ENCODE peak calls at places on chromosomes 5 and 9, in ten cellular contexts. One of them, this sample, is unnamed.

GRCh38 chr5:62385136-62385535 is 18.6 kb downstream of the DIMT1 start:
- DNase-seq in neural progenitor cell: no peak
- DNase-seq in HCT116: no peak
- DNase-seq in GM23248: no peak
- DNase-seq in mesendoderm: no peak
- DNase-seq in MM.1S: no peak
- DNase-seq in fibroblast of lung: no peak
- DNase-seq in endodermal cell: no peak
- DNase-seq in neuronal stem cell: no peak
- DNase-seq in PC-3: peak; percentile 85
- DNase-seq in this sample: no peak

GRCh38 chr9:16627967-16628366 is 242.5 kb downstream of the BNC2 start:
- DNase-seq in neural progenitor cell: no peak
- DNase-seq in HCT116: no peak
- DNase-seq in GM23248: peak; percentile 97
- DNase-seq in mesendoderm: no peak
- DNase-seq in MM.1S: no peak
- DNase-seq in fibroblast of lung: peak; percentile 98
- DNase-seq in endodermal cell: no peak
- DNase-seq in neuronal stem cell: no peak
- DNase-seq in PC-3: no peak
- DNase-seq in this sample: no peak

GRCh38 chr5:169307648-169308047 is 6.7 kb upstream of the SLIT3 start:
- DNase-seq in neural progenitor cell: no peak
- DNase-seq in HCT116: no peak
- DNase-seq in GM23248: peak; percentile 22
- DNase-seq in mesendoderm: no peak
- DNase-seq in MM.1S: no peak
- DNase-seq in fibroblast of lung: no peak
- DNase-seq in endodermal cell: no peak
- DNase-seq in neuronal stem cell: no peak
- DNase-seq in PC-3: no peak
- DNase-seq in this sample: no peak

GRCh38 chr9:9998491-9999287 is 614.1 kb downstream of the PTPRD start:
- DNase-seq in neural progenitor cell: peak; percentile 59
- DNase-seq in HCT116: no peak
- DNase-seq in GM23248: peak; percentile 1
- DNase-seq in mesendoderm: peak; percentile 95
- DNase-seq in MM.1S: peak; percentile 51
- DNase-seq in fibroblast of lung: peak; percentile 1
- DNase-seq in endodermal cell: peak; percentile 67
- DNase-seq in neuronal stem cell: peak; percentile 9
- DNase-seq in PC-3: peak; percentile 4
- DNase-seq in this sample: no peak

GRCh38 chr9:129202613-129203555 is 24.8 kb upstream of the IER5L start:
- DNase-seq in neural progenitor cell: peak; percentile 92
- DNase-seq in HCT116: peak; percentile 54
- DNase-seq in GM23248: peak; percentile 87
- DNase-seq in mesendoderm: peak; percentile 80
- DNase-seq in MM.1S: peak; percentile 79
- DNase-seq in fibroblast of lung: peak; percentile 74
- DNase-seq in endodermal cell: peak; percentile 95
- DNase-seq in neuronal stem cell: peak; percentile 77
- DNase-seq in PC-3: peak; percentile 72
- DNase-seq in this sample: peak; percentile 94

GRCh38 chr9:131178895-131179294 is 53.5 kb downstream of the NUP214 start:
- DNase-seq in neural progenitor cell: no peak
- DNase-seq in HCT116: no peak
- DNase-seq in GM23248: no peak
- DNase-seq in mesendoderm: no peak
- DNase-seq in MM.1S: no peak
- DNase-seq in fibroblast of lung: no peak
- DNase-seq in endodermal cell: no peak
- DNase-seq in neuronal stem cell: no peak
- DNase-seq in PC-3: no peak
- DNase-seq in this sample: no peak

GRCh38 chr5:1479581-1480188 is 34.4 kb upstream of the SLC6A3 start:
- DNase-seq in neural progenitor cell: peak; percentile 64
- DNase-seq in HCT116: no peak
- DNase-seq in GM23248: peak; percentile 77
- DNase-seq in mesendoderm: peak; percentile 33
- DNase-seq in MM.1S: no peak
- DNase-seq in fibroblast of lung: peak; percentile 81
- DNase-seq in endodermal cell: peak; percentile 80
- DNase-seq in neuronal stem cell: peak; percentile 26
- DNase-seq in PC-3: peak; percentile 35
- DNase-seq in this sample: peak; percentile 76

GRCh38 chr5:122515709-122516431 is 203.8 kb downstream of the SNCAIP start:
- DNase-seq in neural progenitor cell: peak; percentile 86
- DNase-seq in HCT116: peak; percentile 71
- DNase-seq in GM23248: peak; percentile 88
- DNase-seq in mesendoderm: peak; percentile 89
- DNase-seq in MM.1S: peak; percentile 28
- DNase-seq in fibroblast of lung: peak; percentile 89
- DNase-seq in endodermal cell: peak; percentile 84
- DNase-seq in neuronal stem cell: peak; percentile 65
- DNase-seq in PC-3: peak; percentile 64
- DNase-seq in this sample: no peak

GRCh38 chr5:80988419-80988925 is 28.3 kb downstream of the RASGRF2 start:
- DNase-seq in neural progenitor cell: no peak
- DNase-seq in HCT116: no peak
- DNase-seq in GM23248: no peak
- DNase-seq in mesendoderm: no peak
- DNase-seq in MM.1S: no peak
- DNase-seq in fibroblast of lung: peak; percentile 38
- DNase-seq in endodermal cell: no peak
- DNase-seq in neuronal stem cell: no peak
- DNase-seq in PC-3: no peak
- DNase-seq in this sample: no peak

GRCh38 chr9:128689820-128690683 is 1.0 kb downstream of the SET start:
- DNase-seq in neural progenitor cell: peak; percentile 79
- DNase-seq in HCT116: no peak
- DNase-seq in GM23248: peak; percentile 74
- DNase-seq in mesendoderm: peak; percentile 70
- DNase-seq in MM.1S: no peak
- DNase-seq in fibroblast of lung: peak; percentile 59
- DNase-seq in endodermal cell: peak; percentile 82
- DNase-seq in neuronal stem cell: peak; percentile 41
- DNase-seq in PC-3: no peak
- DNase-seq in this sample: peak; percentile 77

GRCh38 chr9:18474778-18475177 is 825 bp downstream of the ADAMTSL1 start:
- DNase-seq in neural progenitor cell: no peak
- DNase-seq in HCT116: no peak
- DNase-seq in GM23248: peak; percentile 78
- DNase-seq in mesendoderm: no peak
- DNase-seq in MM.1S: no peak
- DNase-seq in fibroblast of lung: peak; percentile 78
- DNase-seq in endodermal cell: no peak
- DNase-seq in neuronal stem cell: no peak
- DNase-seq in PC-3: peak; percentile 60
- DNase-seq in this sample: no peak

GRCh38 chr5:25119654-25120053 is 474.9 kb upstream of the CDH10 start:
- DNase-seq in neural progenitor cell: no peak
- DNase-seq in HCT116: no peak
- DNase-seq in GM23248: peak; percentile 47
- DNase-seq in mesendoderm: peak; percentile 25
- DNase-seq in MM.1S: peak; percentile 24
- DNase-seq in fibroblast of lung: peak; percentile 5
- DNase-seq in endodermal cell: no peak
- DNase-seq in neuronal stem cell: no peak
- DNase-seq in PC-3: peak; percentile 68
- DNase-seq in this sample: no peak

GRCh38 chr9:22244141-22245011 is 202.2 kb upstream of the DMRTA1 start:
- DNase-seq in neural progenitor cell: peak; percentile 53
- DNase-seq in HCT116: peak; percentile 40
- DNase-seq in GM23248: peak; percentile 78
- DNase-seq in mesendoderm: peak; percentile 69
- DNase-seq in MM.1S: peak; percentile 68
- DNase-seq in fibroblast of lung: peak; percentile 69
- DNase-seq in endodermal cell: peak; percentile 86
- DNase-seq in neuronal stem cell: no peak
- DNase-seq in PC-3: peak; percentile 73
- DNase-seq in this sample: no peak

GRCh38 chr9:87620727-87621322 is 105.1 kb upstream of the CTSL start:
- DNase-seq in neural progenitor cell: no peak
- DNase-seq in HCT116: no peak
- DNase-seq in GM23248: no peak
- DNase-seq in mesendoderm: no peak
- DNase-seq in MM.1S: no peak
- DNase-seq in fibroblast of lung: no peak
- DNase-seq in endodermal cell: peak; percentile 23
- DNase-seq in neuronal stem cell: no peak
- DNase-seq in PC-3: no peak
- DNase-seq in this sample: no peak

GRCh38 chr5:54516051-54516645 is 1.4 kb upstream of the SNX18 start:
- DNase-seq in neural progenitor cell: peak; percentile 51
- DNase-seq in HCT116: no peak
- DNase-seq in GM23248: peak; percentile 35
- DNase-seq in mesendoderm: no peak
- DNase-seq in MM.1S: no peak
- DNase-seq in fibroblast of lung: peak; percentile 44
- DNase-seq in endodermal cell: no peak
- DNase-seq in neuronal stem cell: no peak
- DNase-seq in PC-3: no peak
- DNase-seq in this sample: no peak
- H3K9ac ChIP-seq in neural progenitor cell: no peak overlapping the region
- H3K9ac ChIP-seq in HCT116: no peak overlapping the region
- H3K9ac ChIP-seq in GM23248: no peak overlapping the region
- H3K9ac ChIP-seq in mesendoderm: no peak overlapping the region
- H3K9ac ChIP-seq in MM.1S: no peak overlapping the region
- H3K9ac ChIP-seq in fibroblast of lung: no peak overlapping the region
- H3K9ac ChIP-seq in endodermal cell: no peak overlapping the region
- H3K9ac ChIP-seq in neuronal stem cell: no peak overlapping the region
- H3K9ac ChIP-seq in PC-3: no peak overlapping the region
- H3K9ac ChIP-seq in this sample: no peak overlapping the region

DNA sequence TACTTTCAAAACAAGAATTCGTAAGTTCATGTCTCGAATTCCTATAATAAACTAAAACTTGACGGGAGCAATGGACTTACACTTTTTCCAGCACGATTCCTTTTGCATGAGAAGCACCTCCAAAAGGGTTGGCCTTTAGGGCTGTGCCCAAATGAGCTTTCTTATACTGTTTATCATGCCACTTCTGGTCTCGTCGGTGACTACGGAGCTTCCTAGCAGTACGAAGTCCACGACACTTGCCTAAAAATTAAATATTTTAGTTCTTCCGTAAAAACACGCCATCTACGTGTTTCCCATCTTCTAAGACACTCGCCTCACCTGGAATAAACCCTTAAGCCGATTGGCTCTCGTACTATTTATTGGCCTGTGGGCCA is 554 bp downstream of the RPS23 start:
- DNase-seq in neural progenitor cell: no peak
- DNase-seq in HCT116: no peak
- DNase-seq in GM23248: peak; percentile 56
- DNase-seq in mesendoderm: peak; percentile 36
- DNase-seq in MM.1S: no peak
- DNase-seq in fibroblast of lung: no peak
- DNase-seq in endodermal cell: no peak
- DNase-seq in neuronal stem cell: no peak
- DNase-seq in PC-3: no peak
- DNase-seq in this sample: no peak
- H3K4me3 ChIP-seq in neural progenitor cell: peak overlapping the region; percentile 70
- H3K4me3 ChIP-seq in HCT116: peak overlapping the region; percentile 94
- H3K4me3 ChIP-seq in GM23248: peak overlapping the region; percentile 99
- H3K4me3 ChIP-seq in mesendoderm: peak overlapping the region; percentile 93
- H3K4me3 ChIP-seq in MM.1S: peak overlapping the region; percentile 88
- H3K4me3 ChIP-seq in fibroblast of lung: peak overlapping the region; percentile 95
- H3K4me3 ChIP-seq in endodermal cell: peak overlapping the region; percentile 89
- H3K4me3 ChIP-seq in neuronal stem cell: peak overlapping the region; percentile 98
- H3K4me3 ChIP-seq in PC-3: peak overlapping the region; percentile 100
- H3K4me3 ChIP-seq in this sample: peak overlapping the region; percentile 83

GRCh38 chr9:95017661-95018060 is 291.2 kb downstream of the AOPEP start:
- DNase-seq in neural progenitor cell: no peak
- DNase-seq in HCT116: no peak
- DNase-seq in GM23248: peak; percentile 37
- DNase-seq in mesendoderm: no peak
- DNase-seq in MM.1S: no peak
- DNase-seq in fibroblast of lung: peak; percentile 36
- DNase-seq in endodermal cell: no peak
- DNase-seq in neuronal stem cell: no peak
- DNase-seq in PC-3: peak; percentile 32
- DNase-seq in this sample: no peak

GRCh38 chr9:95021166-95021886 is 294.8 kb downstream of the AOPEP start:
- DNase-seq in neural progenitor cell: no peak
- DNase-seq in HCT116: no peak
- DNase-seq in GM23248: no peak
- DNase-seq in mesendoderm: no peak
- DNase-seq in MM.1S: no peak
- DNase-seq in fibroblast of lung: no peak
- DNase-seq in endodermal cell: no peak
- DNase-seq in neuronal stem cell: no peak
- DNase-seq in PC-3: no peak
- DNase-seq in this sample: no peak

GRCh38 chr9:95017062-95017461 is 290.6 kb downstream of the AOPEP start:
- DNase-seq in neural progenitor cell: no peak
- DNase-seq in HCT116: no peak
- DNase-seq in GM23248: peak; percentile 63
- DNase-seq in mesendoderm: no peak
- DNase-seq in MM.1S: no peak
- DNase-seq in fibroblast of lung: peak; percentile 57
- DNase-seq in endodermal cell: no peak
- DNase-seq in neuronal stem cell: no peak
- DNase-seq in PC-3: no peak
- DNase-seq in this sample: no peak

GRCh38 chr9:95015569-95015968 is 289.1 kb downstream of the AOPEP start:
- DNase-seq in neural progenitor cell: no peak
- DNase-seq in HCT116: no peak
- DNase-seq in GM23248: no peak
- DNase-seq in mesendoderm: no peak
- DNase-seq in MM.1S: no peak
- DNase-seq in fibroblast of lung: no peak
- DNase-seq in endodermal cell: no peak
- DNase-seq in neuronal stem cell: no peak
- DNase-seq in PC-3: no peak
- DNase-seq in this sample: no peak

GRCh38 chr9:95018099-95018927 is 291.8 kb downstream of the AOPEP start:
- DNase-seq in neural progenitor cell: peak; percentile 52
- DNase-seq in HCT116: peak; percentile 32
- DNase-seq in GM23248: peak; percentile 99
- DNase-seq in mesendoderm: peak; percentile 46
- DNase-seq in MM.1S: no peak
- DNase-seq in fibroblast of lung: peak; percentile 92
- DNase-seq in endodermal cell: no peak
- DNase-seq in neuronal stem cell: no peak
- DNase-seq in PC-3: peak; percentile 89
- DNase-seq in this sample: peak; percentile 79
- H3K27ac ChIP-seq in neural progenitor cell: no peak overlapping the region
- H3K27ac ChIP-seq in HCT116: peak overlapping the region; percentile 43
- H3K27ac ChIP-seq in GM23248: peak overlapping the region; percentile 98
- H3K27ac ChIP-seq in mesendoderm: no peak overlapping the region
- H3K27ac ChIP-seq in MM.1S: no peak overlapping the region
- H3K27ac ChIP-seq in fibroblast of lung: peak overlapping the region; percentile 81
- H3K27ac ChIP-seq in endodermal cell: no peak overlapping the region
- H3K27ac ChIP-seq in neuronal stem cell: no peak overlapping the region
- H3K27ac ChIP-seq in PC-3: peak overlapping the region; percentile 99
- H3K27ac ChIP-seq in this sample: peak overlapping the region; percentile 61

DNA sequence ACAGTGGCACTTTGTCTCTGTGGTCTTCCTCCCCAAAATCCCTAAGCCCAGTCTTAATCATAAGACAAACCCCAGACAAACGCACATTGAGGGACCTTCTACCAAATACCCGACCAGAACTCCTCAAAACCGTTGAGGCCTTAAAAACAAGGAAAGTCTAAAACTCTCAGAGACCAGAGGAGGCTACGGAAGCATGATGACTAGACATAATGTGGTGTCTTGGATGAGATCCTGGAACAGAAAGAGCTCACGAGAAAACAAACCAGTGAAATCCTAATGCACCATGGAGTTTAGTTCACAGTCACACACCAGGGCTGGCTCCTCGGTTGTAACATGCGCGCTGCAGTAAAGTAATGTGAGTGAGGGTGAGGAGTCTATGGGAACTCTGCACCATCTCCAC is 58.4 kb downstream of the OTULIN start:
- DNase-seq in neural progenitor cell: no peak
- DNase-seq in HCT116: no peak
- DNase-seq in GM23248: no peak
- DNase-seq in mesendoderm: no peak
- DNase-seq in MM.1S: no peak
- DNase-seq in fibroblast of lung: no peak
- DNase-seq in endodermal cell: no peak
- DNase-seq in neuronal stem cell: no peak
- DNase-seq in PC-3: no peak
- DNase-seq in this sample: no peak
- H3K9ac ChIP-seq in neural progenitor cell: no peak overlapping the region
- H3K9ac ChIP-seq in HCT116: no peak overlapping the region
- H3K9ac ChIP-seq in GM23248: no peak overlapping the region
- H3K9ac ChIP-seq in mesendoderm: no peak overlapping the region
- H3K9ac ChIP-seq in MM.1S: no peak overlapping the region
- H3K9ac ChIP-seq in fibroblast of lung: no peak overlapping the region
- H3K9ac ChIP-seq in endodermal cell: no peak overlapping the region
- H3K9ac ChIP-seq in neuronal stem cell: no peak overlapping the region
- H3K9ac ChIP-seq in PC-3: no peak overlapping the region
- H3K9ac ChIP-seq in this sample: no peak overlapping the region

This sample was measured in kidney.